ENCODE peak calls at places on chromosome 5, in ten cellular contexts. R is gastrocnemius medialis, I is breast epithelium, H is neural progenitor cell, N is GM06990, K is AG10803, O is HFF-Myc, A is astrocyte of the spinal cord, B is cardiac fibroblast, E is left lung. G is an unnamed sample.
A peak's percentile ranks its signal among the peaks of the same experiment; 100 is the strongest.

GRCh38 chr5:137296213-137296702 is 202.9 kb downstream of the SPOCK1 start:
- DNase-seq in R (no peak), A (peak; percentile 66), O (no peak), N (no peak), K (no peak), H (peak; percentile 65), E (no peak), B (no peak), I (no peak), G (no peak)

GRCh38 chr5:33761139-33761538 is 130.7 kb downstream of the ADAMTS12 start:
- DNase-seq in A (peak; percentile 35), E (no peak), K (peak; percentile 64), I (no peak), B (peak; percentile 34), H (peak; percentile 46), O (no peak), N (no peak), R (no peak), G (no peak)

GRCh38 chr5:147539053-147539452 is 29.2 kb upstream of the DPYSL3 start:
- DNase-seq in H (no peak), N (no peak), E (no peak), B (peak; percentile 52), I (no peak), A (peak; percentile 62), R (no peak), K (peak; percentile 47), O (no peak), G (no peak)

GRCh38 chr5:55226934-55227737 is at the start of gene MCIDAS:
- DNase-seq in A (no peak), N (peak; percentile 66), I (no peak), R (no peak), O (no peak), K (peak; percentile 13), H (peak; percentile 93), B (no peak), E (no peak), G (no peak)

GRCh38 chr5:40653221-40654022 is 26.3 kb upstream of the PTGER4 start:
- DNase-seq in K (no peak), N (no peak), R (no peak), B (no peak), E (no peak), H (no peak), A (no peak), I (no peak), O (no peak), G (no peak)

GRCh38 chr5:76684012-76684731 is 31.8 kb upstream of the F2R start:
- DNase-seq in E (no peak), I (no peak), N (no peak), A (no peak), O (no peak), R (no peak), B (no peak), K (no peak), H (no peak), G (no peak)

GRCh38 chr5:133321833-133322420 is 270.1 kb downstream of the HSPA4 start:
- DNase-seq in E (no peak), R (no peak), O (no peak), N (peak; percentile 63), A (no peak), H (no peak), K (no peak), I (no peak), B (no peak), G (no peak)

GRCh38 chr5:177508837-177509236 is 789 bp downstream of the DOK3 start:
- DNase-seq in B (no peak), A (no peak), K (no peak), I (no peak), N (peak; percentile 69), E (no peak), H (no peak), R (no peak), O (no peak), G (no peak)

GRCh38 chr5:66652818-66653217 is 56.6 kb downstream of the MAST4 start:
- DNase-seq in H (no peak), K (no peak), I (no peak), O (no peak), B (no peak), A (no peak), E (no peak), R (no peak), N (no peak), G (no peak)

GRCh38 chr5:68007446-68007845 is 208.1 kb upstream of the PIK3R1 start:
- DNase-seq in B (peak; percentile 94), R (peak; percentile 26), I (no peak), N (no peak), K (peak; percentile 90), H (no peak), A (peak; percentile 80), E (no peak), O (no peak), G (peak; percentile 55)

GRCh38 chr5:6359941-6360683 is 18.2 kb downstream of the MED10 start:
- DNase-seq in A (no peak), O (no peak), I (no peak), R (no peak), H (no peak), E (no peak), N (no peak), K (no peak), B (no peak), G (no peak)

GRCh38 chr5:58460727-58461286 is 921 bp upstream of the PLK2 start:
- DNase-seq in O (peak; percentile 84), A (peak; percentile 87), H (peak; percentile 94), K (peak; percentile 82), B (peak; percentile 92), N (peak; percentile 72), E (peak; percentile 93), I (peak; percentile 90), R (peak; percentile 84), G (no peak)
- H3K4me3 ChIP-seq in O (peak overlapping the region; percentile 72), A (peak overlapping the region; percentile 90), H (peak overlapping the region; percentile 63), K (peak overlapping the region; percentile 78), B (peak overlapping the region; percentile 89), N (peak overlapping the region; percentile 70), E (peak overlapping the region; percentile 62), I (peak overlapping the region; percentile 83), R (peak overlapping the region; percentile 90), G (peak overlapping the region; percentile 93)

GRCh38 chr5:150227606-150228273 is 37.9 kb downstream of the SLC6A7 start:
- DNase-seq in N (no peak), I (no peak), B (peak; percentile 38), O (no peak), A (no peak), H (no peak), R (no peak), E (no peak), K (peak; percentile 74), G (peak; percentile 46)
- TF ChIP-seq CTCF in N (no peak), I (no peak), B (no peak), O (no peak), A (no peak), H (no peak), R (no peak), E (no peak), K (no peak), G (no peak)

GRCh38 chr5:171451421-171451820 is 32.0 kb downstream of the FGF18 start:
- DNase-seq in I (no peak), A (no peak), O (no peak), K (no peak), N (no peak), H (no peak), B (no peak), R (no peak), E (no peak), G (no peak)
- H3K4me3 ChIP-seq in I (peak overlapping the region; percentile 46), A (no peak overlapping the region), O (no peak overlapping the region), K (no peak overlapping the region), N (no peak overlapping the region), H (peak overlapping the region; percentile 46), B (no peak overlapping the region), R (peak overlapping the region; percentile 54), E (no peak overlapping the region), G (peak overlapping the region; percentile 15)

DNA sequence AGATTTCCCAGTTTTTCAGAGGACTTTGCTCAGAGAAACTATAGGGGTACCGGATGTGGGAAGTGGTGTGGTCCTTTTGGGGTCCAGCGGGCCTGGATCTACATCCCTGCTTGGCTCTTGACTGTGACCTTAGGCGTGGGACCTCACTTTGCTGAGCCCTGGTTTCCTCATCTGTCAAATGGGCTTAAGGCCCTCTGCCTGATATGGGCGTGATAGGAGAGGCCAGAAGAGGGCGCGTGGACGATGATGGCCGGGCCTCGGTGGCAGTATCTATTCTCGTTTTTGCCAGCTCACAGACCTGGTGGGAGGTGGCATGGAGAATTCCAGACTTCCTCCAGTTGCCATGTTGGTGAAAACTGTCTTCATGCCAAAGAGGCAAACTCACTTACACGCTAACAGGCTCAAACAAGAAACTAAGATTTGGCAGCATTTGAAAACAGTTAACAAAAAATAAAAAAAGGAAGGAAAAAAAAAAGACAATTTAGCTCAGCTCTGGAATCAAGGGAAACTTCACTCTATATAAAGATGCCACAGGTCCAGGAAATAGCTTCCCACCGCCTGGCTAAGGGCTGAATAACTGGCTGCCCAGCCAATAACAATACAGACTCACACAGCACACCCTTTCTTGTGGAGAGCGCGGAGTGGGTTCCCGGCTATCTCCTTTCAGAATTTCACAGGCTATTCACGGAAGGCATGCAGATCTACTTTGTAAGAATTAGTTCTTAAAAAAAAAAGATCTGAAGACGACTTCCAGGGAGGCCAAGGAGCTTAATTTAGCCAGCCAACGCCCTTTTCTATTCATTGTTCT is 1.7 kb downstream of the SH3PXD2B start:
- DNase-seq in H (peak; percentile 52), K (peak; percentile 71), A (peak; percentile 85), O (no peak), R (no peak), I (no peak), E (no peak), N (no peak), B (peak; percentile 78), G (peak; percentile 39)
- TF ChIP-seq CTCF in H (no peak), K (peak; percentile 27), A (peak; percentile 18), O (no peak), R (no peak), I (no peak), E (no peak), N (peak; percentile 43), B (no peak), G (peak; percentile 7)

GRCh38 chr5:169448826-169449225 is 134.7 kb upstream of the SPDL1 start:
- DNase-seq in O (no peak), E (no peak), N (no peak), B (no peak), R (no peak), A (no peak), H (no peak), K (no peak), I (no peak), G (no peak)
- H3K4me3 ChIP-seq in O (no peak overlapping the region), E (no peak overlapping the region), N (no peak overlapping the region), B (no peak overlapping the region), R (no peak overlapping the region), A (no peak overlapping the region), H (no peak overlapping the region), K (no peak overlapping the region), I (no peak overlapping the region), G (no peak overlapping the region)